ENCODE peak calls at places on chromosomes 7 and 10, in four cellular contexts. N, O, W and P are unnamed samples.

GRCh38 chr10:75911426-75911825 is 480.0 kb downstream of the LRMDA start:
- DNase-seq in W (no peak), N (no peak), O (no peak), P (no peak)

GRCh38 chr7:131235489-131236317 is 92.0 kb upstream of the MKLN1 start:
- DNase-seq in N (peak), W (peak), O (peak), P (peak)

GRCh38 chr10:29784175-29784773 is 149.5 kb upstream of the SVIL start:
- DNase-seq in N (peak), W (peak), O (peak), P (peak)

GRCh38 chr7:69049341-69049740 is 548.9 kb upstream of the AUTS2 start:
- DNase-seq in W (no peak), N (no peak), O (no peak), P (no peak)

GRCh38 chr10:5413012-5413938 is 918 bp downstream of the NET1 start:
- DNase-seq in N (peak), W (no peak), O (no peak), P (peak)

GRCh38 chr10:70335246-70335613 is 47.2 kb downstream of the LRRC20 start:
- DNase-seq in O (no peak), N (no peak), W (no peak), P (no peak)

GRCh38 chr7:114070246-114070645 is 151.4 kb upstream of the PPP1R3A start:
- DNase-seq in W (no peak), O (no peak), N (no peak), P (no peak)

GRCh38 chr7:143271240-143271639 is 8.0 kb downstream of the GSTK1 start:
- DNase-seq in N (no peak), O (no peak), W (no peak), P (no peak)

GRCh38 chr10:102624094-102624493 is 20.2 kb upstream of the TRIM8 start:
- DNase-seq in O (no peak), N (no peak), W (no peak), P (no peak)

GRCh38 chr10:101828734-101829551 is 10.7 kb upstream of the OGA start:
- DNase-seq in W (no peak), O (no peak), N (no peak), P (no peak)

GRCh38 chr7:107025449-107026103 is 18.9 kb upstream of the PRKAR2B start:
- DNase-seq in N (peak), O (no peak), W (no peak), P (peak)

GRCh38 chr10:51389415-51390342 is 309.7 kb downstream of the CSTF2T start:
- DNase-seq in N (peak), O (peak), W (peak), P (peak)

GRCh38 chr10:3754727-3755439 is 30.1 kb downstream of the KLF6 start:
- DNase-seq in O (no peak), W (peak), N (peak), P (peak)

GRCh38 chr7:132349085-132349484 is 227.2 kb downstream of the PLXNA4 start:
- DNase-seq in N (no peak), O (no peak), W (no peak), P (no peak)

GRCh38 chr10:3404381-3404780 is 231.8 kb upstream of the PITRM1 start:
- DNase-seq in N (no peak), O (no peak), W (no peak), P (no peak)

GRCh38 chr7:27175005-27175625 is 995 bp upstream of the HOXA10 start:
- DNase-seq in O (peak), W (no peak), N (peak), P (peak)

GRCh38 chr10:43380610-43381222 is 9.3 kb downstream of the FXYD4 start:
- DNase-seq in N (no peak), W (peak), O (no peak), P (peak)

GRCh38 chr7:106012935-106013439 is 49.9 kb downstream of the CDHR3 start:
- DNase-seq in N (peak), W (no peak), O (no peak), P (peak)

GRCh38 chr7:93212881-93213280 is 13.4 kb downstream of the HEPACAM2 start:
- DNase-seq in N (no peak), O (no peak), W (no peak), P (no peak)

GRCh38 chr10:15313844-15314243 is 57.2 kb downstream of the FAM171A1 start:
- DNase-seq in W (no peak), N (no peak), O (no peak), P (no peak)

GRCh38 chr10:44715081-44715480 is 196.1 kb upstream of the TMEM72 start:
- DNase-seq in N (peak), W (no peak), O (no peak), P (peak)